ENCODE peak calls at places on chromosomes 6 and 20, in four cellular contexts. S is IMR-90, D is A549, N is K562. U is an unnamed sample.

GRCh38 chr6:2582268-2582667 is 168.5 kb downstream of the MYLK4 start:
- DNase-seq in D (no peak), N (no peak), S (no peak), U (no peak)

GRCh38 chr20:25055711-25056492 is 2.0 kb downstream of the ACSS1 start:
- DNase-seq in S (peak; percentile 4), N (peak; percentile 64), D (no peak), U (no peak)

GRCh38 chr6:108544586-108544985 is 16.1 kb upstream of the FOXO3 start:
- DNase-seq in D (no peak), S (peak; percentile 60), N (no peak), U (no peak)

GRCh38 chr20:36575066-36575743 is 1.8 kb downstream of the TGIF2 start:
- DNase-seq in D (peak; percentile 35), S (peak; percentile 54), N (peak; percentile 63), U (no peak)

GRCh38 chr6:95364016-95364604 is 213.2 kb upstream of the MANEA start:
- DNase-seq in S (peak; percentile 10), D (peak; percentile 4), N (peak; percentile 14), U (no peak)

GRCh38 chr20:51392625-51393186 is 149.8 kb downstream of the NFATC2 start:
- DNase-seq in S (no peak), N (no peak), D (no peak), U (no peak)

GRCh38 chr20:51678041-51678697 is 90.0 kb downstream of the ATP9A start:
- DNase-seq in D (no peak), S (no peak), N (no peak), U (no peak)

GRCh38 chr6:158465747-158466146 is 94.1 kb upstream of the TMEM181 start:
- DNase-seq in D (no peak), N (no peak), S (no peak), U (no peak)

GRCh38 chr20:58293453-58293852 is 16.1 kb upstream of the RAB22A start:
- DNase-seq in S (no peak), N (peak; percentile 57), D (peak; percentile 18), U (no peak)

GRCh38 chr6:132491881-132492280 is 21.0 kb downstream of the STX7 start:
- DNase-seq in N (no peak), S (no peak), D (no peak), U (no peak)

GRCh38 chr20:34538671-34539123 is 19.8 kb upstream of the MAP1LC3A start:
- DNase-seq in S (peak; percentile 57), N (peak; percentile 69), D (peak; percentile 64), U (no peak)

GRCh38 chr6:6891949-6892461 is 215.8 kb upstream of the RREB1 start:
- DNase-seq in N (no peak), S (no peak), D (no peak), U (no peak)

GRCh38 chr6:28988536-28989415 is 16.3 kb downstream of the ZNF311 start:
- DNase-seq in D (peak; percentile 36), S (peak; percentile 61), N (peak; percentile 87), U (no peak)

GRCh38 chr20:32445539-32446273 is 87.6 kb downstream of the ASXL1 start:
- DNase-seq in D (no peak), S (no peak), N (no peak), U (no peak)

GRCh38 chr6:26295691-26296555 is 69.1 kb upstream of the BTN3A2 start:
- DNase-seq in D (peak; percentile 71), S (peak; percentile 92), N (peak; percentile 95), U (no peak)

GRCh38 chr20:52991783-52992182 is 19.6 kb downstream of the TSHZ2 start:
- DNase-seq in N (no peak), S (no peak), D (no peak), U (no peak)

GRCh38 chr6:159052720-159053119 is 7.9 kb upstream of the TAGAP start:
- DNase-seq in N (no peak), D (no peak), S (no peak), U (no peak)

GRCh38 chr6:1297746-1298145 is 14.2 kb upstream of the FOXQ1 start:
- DNase-seq in D (peak; percentile 45), S (peak; percentile 78), N (no peak), U (no peak)

GRCh38 chr20:46283426-46283825 is 24.9 kb downstream of the CDH22 start:
- DNase-seq in D (peak; percentile 45), S (no peak), N (no peak), U (no peak)

GRCh38 chr20:63054695-63055240 is 48.0 kb upstream of the BHLHE23 start:
- DNase-seq in S (no peak), N (no peak), D (no peak), U (no peak)

GRCh38 chr20:6651016-6651415 is 116.5 kb upstream of the BMP2 start:
- DNase-seq in N (no peak), D (no peak), S (peak; percentile 9), U (no peak)

GRCh38 chr6:53359843-53360834 is 11.4 kb upstream of the ELOVL5 start:
- DNase-seq in N (peak; percentile 37), S (peak; percentile 13), D (peak; percentile 32), U (no peak)

GRCh38 chr6:31171931-31172882 is 1.7 kb upstream of the POU5F1 start:
- DNase-seq in S (no peak), N (no peak), D (no peak), U (no peak)

GRCh38 chr6:87714093-87714809 is 12.2 kb upstream of the AKIRIN2 start:
- DNase-seq in S (peak; percentile 88), N (no peak), D (peak; percentile 61), U (no peak)

GRCh38 chr20:37885042-37885441 is 17.9 kb upstream of the VSTM2L start:
- DNase-seq in D (no peak), N (no peak), S (no peak), U (no peak)

GRCh38 chr6:41712651-41713103 is 22.7 kb downstream of the TFEB start:
- DNase-seq in N (no peak), D (peak; percentile 70), S (no peak), U (no peak)

GRCh38 chr6:129663531-129663930 is 46.4 kb downstream of the ARHGAP18 start:
- DNase-seq in S (no peak), D (no peak), N (no peak), U (no peak)

GRCh38 chr6:41744236-41744787 is 2.9 kb downstream of the PGC start:
- DNase-seq in N (no peak), D (no peak), S (no peak), U (no peak)

GRCh38 chr6:31752739-31753319 is 9.6 kb upstream of the SAPCD1 start:
- DNase-seq in D (peak; percentile 37), N (no peak), S (peak; percentile 90), U (no peak)

GRCh38 chr6:14397518-14397901 is 279.9 kb downstream of the CD83 start:
- DNase-seq in D (no peak), S (no peak), N (no peak), U (no peak)

GRCh38 chr6:14399635-14400034 is 282.1 kb downstream of the CD83 start:
- DNase-seq in N (no peak), S (peak; percentile 3), D (no peak), U (no peak)

GRCh38 chr6:14396392-14396791 is 278.8 kb downstream of the CD83 start:
- DNase-seq in N (no peak), D (no peak), S (no peak), U (no peak)

GRCh38 chr6:14398953-14399352 is 281.4 kb downstream of the CD83 start:
- DNase-seq in N (no peak), S (no peak), D (no peak), U (no peak)

DNA sequence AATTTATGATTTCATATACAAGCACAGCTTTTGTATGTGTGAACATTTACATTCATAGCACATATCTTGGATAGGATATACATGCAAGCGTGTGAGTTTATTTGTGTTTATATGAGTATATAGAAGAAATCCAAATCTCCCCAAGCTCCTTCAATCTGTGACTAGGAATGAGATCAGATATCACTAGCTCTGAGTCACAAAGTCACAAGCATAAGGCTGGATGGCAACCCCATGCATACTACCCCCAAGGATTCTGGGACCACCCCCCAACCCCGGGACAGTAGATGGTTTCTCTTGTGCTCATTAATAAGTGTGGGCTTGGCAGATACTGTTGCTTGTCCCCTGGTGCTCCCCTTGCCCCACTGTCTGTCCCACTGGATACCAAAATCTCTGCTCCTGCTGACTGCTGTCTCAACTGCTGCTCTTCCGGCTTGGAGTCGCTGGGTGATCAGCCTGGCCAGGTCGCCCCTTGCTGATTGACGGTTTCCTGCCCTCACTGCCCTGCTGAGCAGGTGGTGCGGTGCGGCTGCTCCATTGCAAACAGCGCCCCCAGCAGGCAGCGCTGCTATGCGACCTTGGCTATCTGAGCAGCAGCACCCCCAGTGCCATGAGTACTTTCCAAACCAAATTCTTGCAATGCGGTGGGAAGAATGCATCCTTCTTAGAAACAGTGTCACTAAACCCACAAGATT is 279.4 kb downstream of the CD83 start:
- DNase-seq in N (peak; percentile 37), S (peak; percentile 86), D (no peak), U (no peak)
- TF ChIP-seq ELK1 in N (no peak), S (no peak), D (no peak), U (no peak)

DNA sequence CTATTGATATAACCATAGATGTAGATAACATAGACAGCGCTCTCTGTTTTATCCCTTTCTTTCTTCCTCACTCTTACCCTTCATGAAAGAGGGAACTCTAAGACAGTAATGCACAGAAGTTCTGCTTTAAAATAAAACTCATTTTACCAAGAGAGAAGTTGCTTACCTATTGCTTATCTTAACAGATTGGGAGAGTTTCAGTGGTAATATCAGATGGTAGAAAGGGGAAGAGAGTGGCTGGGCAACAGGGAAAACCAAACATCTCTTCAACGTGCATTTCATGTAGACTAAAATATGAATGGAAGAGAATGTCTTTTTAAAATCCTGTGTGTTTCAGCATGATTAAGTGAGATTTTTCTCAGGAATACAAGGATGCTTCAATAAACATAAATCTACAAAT is 45.3 kb upstream of the SIRPG start:
- DNase-seq in S (no peak), N (no peak), D (no peak), U (no peak)
- TF ChIP-seq ELK1 in S (no peak), N (no peak), D (no peak), U (no peak)

GRCh38 chr6:43628392-43629103 is 516 bp downstream of the GTPBP2 start:
- DNase-seq in S (peak; percentile 34), N (peak; percentile 85), D (peak; percentile 36), U (no peak)

GRCh38 chr6:43627008-43627825 is 1.8 kb downstream of the GTPBP2 start:
- DNase-seq in S (peak; percentile 99), D (peak; percentile 70), N (peak; percentile 98), U (peak; percentile 23)

GRCh38 chr6:43629505-43630300 is 639 bp upstream of the GTPBP2 start:
- DNase-seq in N (peak; percentile 99), D (peak; percentile 95), S (peak; percentile 98), U (peak; percentile 96)

GRCh38 chr6:43630980-43631619 is 2.0 kb upstream of the GTPBP2 start:
- DNase-seq in N (peak; percentile 98), S (no peak), D (no peak), U (no peak)

DNA sequence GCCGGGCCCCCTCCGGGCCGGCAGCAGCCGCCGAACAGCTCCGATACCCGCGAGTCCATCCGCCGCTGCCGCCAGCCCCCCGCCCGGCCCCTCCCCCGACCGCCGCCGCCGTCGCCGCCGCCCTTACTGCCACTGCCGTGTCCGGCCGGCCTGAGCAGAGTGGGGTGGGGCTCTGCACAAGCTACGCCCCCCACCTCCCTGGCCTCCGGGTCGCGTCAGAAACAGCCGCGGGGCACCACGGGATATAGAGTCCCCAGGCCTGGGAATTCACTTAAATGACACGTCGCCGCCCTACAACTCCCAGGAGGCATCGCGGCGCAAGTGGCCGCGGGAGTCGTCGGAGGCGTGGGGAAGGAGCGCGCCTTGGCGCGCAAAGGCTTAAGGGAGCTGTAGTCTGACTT is at the start of gene GTPBP2:
- DNase-seq in N (peak; percentile 100), S (peak; percentile 99), D (peak; percentile 97), U (peak; percentile 91)
- TF ChIP-seq ELK1 in N (no peak), S (no peak), D (no peak), U (peak; percentile 38)

DNA sequence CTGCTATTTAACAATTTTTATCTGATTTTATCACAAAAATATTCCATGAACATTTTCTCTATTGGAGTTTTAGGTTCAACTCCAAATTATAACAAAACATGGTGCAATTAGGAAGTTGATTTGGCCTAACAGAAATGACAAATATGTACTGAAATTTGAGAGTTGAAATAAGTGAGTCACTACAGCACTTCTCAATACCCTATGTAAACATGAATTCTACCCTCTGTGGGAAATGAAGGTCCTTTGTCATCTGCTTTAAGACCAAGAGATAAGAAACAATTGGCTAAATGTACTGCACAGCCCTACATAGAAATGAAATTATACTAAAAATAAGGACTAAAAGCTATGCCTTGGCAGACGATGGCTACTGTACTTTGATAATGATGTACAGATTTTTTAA is 86.2 kb upstream of the BEND6 start:
- DNase-seq in N (no peak), D (peak; percentile 37), S (peak; percentile 89), U (no peak)
- TF ChIP-seq ELK1 in N (no peak), D (no peak), S (no peak), U (no peak)

U was measured in GM12878.